ENCODE peak calls at places on chromosome 2, in six cellular contexts. O is IMR-90, B is neuronal stem cell, Y is mesendoderm, U is H1, W is mesenchymal stem cell. T is an unnamed sample.

GRCh38 chr2:20728114-20728758 is 61.3 kb downstream of the GDF7 start:
- DNase-seq in O (peak), W (peak), Y (peak), U (no peak), B (peak), T (no peak)

GRCh38 chr2:142869461-142870106 is 7.9 kb upstream of the KYNU start:
- DNase-seq in U (no peak), Y (no peak), B (no peak), W (no peak), O (no peak), T (no peak)

GRCh38 chr2:16972276-16972675 is 306.6 kb upstream of the CYRIA start:
- DNase-seq in B (no peak), W (no peak), U (no peak), O (no peak), Y (no peak), T (no peak)

GRCh38 chr2:199779589-199779988 is 71.4 kb downstream of the FTCDNL1 start:
- DNase-seq in O (no peak), U (no peak), Y (no peak), B (no peak), W (no peak), T (no peak)

GRCh38 chr2:139790807-139791206 is 1010.6 kb upstream of the NXPH2 start:
- DNase-seq in W (peak), O (no peak), Y (peak), B (no peak), U (no peak), T (no peak)

GRCh38 chr2:61478086-61478485 is 7.2 kb upstream of the USP34 start:
- DNase-seq in U (no peak), W (no peak), B (no peak), Y (no peak), O (no peak), T (no peak)

GRCh38 chr2:66840321-66841014 is 405.5 kb downstream of the MEIS1 start:
- DNase-seq in O (peak), W (no peak), U (no peak), B (no peak), Y (no peak), T (no peak)

GRCh38 chr2:233173115-233173514 is 78.4 kb upstream of the ATG16L1 start:
- DNase-seq in Y (no peak), W (no peak), B (no peak), U (no peak), O (no peak), T (no peak)

GRCh38 chr2:149313512-149313972 is 16.8 kb upstream of the LYPD6 start:
- DNase-seq in W (peak), Y (peak), U (no peak), O (peak), B (peak), T (peak)

GRCh38 chr2:1628893-1629292 is 115.4 kb downstream of the PXDN start:
- DNase-seq in Y (no peak), U (no peak), O (peak), B (no peak), W (peak), T (no peak)

GRCh38 chr2:144480257-144480656 is 39.7 kb downstream of the ZEB2 start:
- DNase-seq in Y (peak), U (no peak), W (peak), B (no peak), O (peak), T (no peak)

GRCh38 chr2:68302281-68302680 is 17.5 kb downstream of the CNRIP1 start:
- DNase-seq in Y (peak), U (no peak), O (peak), W (peak), B (no peak), T (no peak)

GRCh38 chr2:211085056-211085680 is 528.8 kb downstream of the CPS1 start:
- DNase-seq in U (no peak), Y (peak), O (peak), W (peak), B (peak), T (no peak)

GRCh38 chr2:84854835-84855234 is 26.0 kb downstream of the TRABD2A start:
- DNase-seq in W (no peak), B (no peak), O (no peak), Y (no peak), U (no peak), T (no peak)

GRCh38 chr2:217943379-217944321 is 59.1 kb downstream of the TNS1 start:
- DNase-seq in Y (peak), O (peak), U (no peak), B (peak), W (peak), T (peak)

GRCh38 chr2:42865884-42866861 is 73.8 kb upstream of the HAAO start:
- DNase-seq in Y (no peak), O (no peak), W (no peak), B (no peak), U (no peak), T (no peak)

GRCh38 chr2:55672630-55673029 is 21.0 kb downstream of the PNPT1 start:
- DNase-seq in O (no peak), U (no peak), Y (no peak), B (no peak), W (no peak), T (no peak)
- H2BK15ac ChIP-seq in O (no peak), U (no peak), Y (no peak), B (no peak), W (no peak), T (no peak)

DNA sequence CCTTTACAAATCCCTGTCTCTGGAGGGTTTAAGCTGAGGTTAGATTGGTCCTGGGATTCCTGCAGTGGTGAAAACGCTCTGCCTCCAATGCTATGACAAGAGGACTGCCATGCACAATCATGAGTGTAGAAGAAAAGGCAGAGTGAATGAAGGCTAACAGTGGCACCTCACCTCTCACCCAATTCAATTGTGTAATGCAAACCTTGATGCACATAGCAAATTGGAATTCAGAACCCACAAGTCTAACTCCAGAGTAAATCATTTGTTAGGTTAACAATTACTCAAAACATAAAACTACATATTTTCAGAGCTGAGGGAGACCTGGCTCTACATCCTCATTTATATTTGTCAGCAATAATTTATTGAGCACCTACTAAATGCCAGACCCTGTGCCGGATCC is 1.8 kb downstream of the TGFBRAP1 start:
- DNase-seq in W (peak), O (no peak), Y (no peak), B (no peak), U (no peak), T (no peak)
- H3K23ac ChIP-seq in W (no peak), O (no peak), Y (no peak), B (no peak), U (no peak), T (no peak)

GRCh38 chr2:47323009-47323821 is 79.7 kb upstream of the MSH2 start:
- DNase-seq in U (peak), B (peak), Y (peak), W (peak), O (peak), T (peak)

GRCh38 chr2:47321006-47321405 is 82.0 kb upstream of the MSH2 start:
- DNase-seq in Y (no peak), W (no peak), O (no peak), U (no peak), B (no peak), T (no peak)

GRCh38 chr2:47323822-47324171 is 79.2 kb upstream of the MSH2 start:
- DNase-seq in Y (no peak), W (no peak), B (no peak), O (no peak), U (no peak), T (no peak)

GRCh38 chr2:47321411-47322031 is 81.4 kb upstream of the MSH2 start:
- DNase-seq in O (peak), U (no peak), B (no peak), Y (no peak), W (peak), T (no peak)
- H3K18ac ChIP-seq in O (peak), U (no peak), B (no peak), Y (no peak), W (peak), T (no peak)

DNA sequence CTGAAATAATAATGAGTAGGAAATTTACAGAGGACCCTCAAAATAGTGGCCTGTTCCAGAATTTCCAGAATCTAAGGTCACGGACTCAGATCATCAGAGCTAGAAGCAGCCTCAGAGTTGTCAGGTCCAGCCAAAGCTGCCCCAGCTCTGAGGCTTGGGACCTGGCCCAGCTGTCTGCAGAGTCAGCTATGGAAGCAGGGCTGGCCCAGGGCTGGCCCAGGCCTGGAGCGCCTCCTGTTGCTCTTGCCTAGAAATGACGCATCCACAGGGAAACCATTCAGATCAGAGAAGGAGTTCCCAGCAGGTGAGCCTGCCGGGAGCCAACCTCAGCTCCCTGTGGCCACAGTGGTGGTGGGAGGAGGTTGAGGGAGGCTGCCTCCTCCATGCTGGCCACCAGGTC is 106.7 kb upstream of the ARL4C start:
- DNase-seq in B (no peak), O (no peak), Y (no peak), W (no peak), U (no peak), T (no peak)
- H2BK15ac ChIP-seq in B (no peak), O (no peak), Y (no peak), W (no peak), U (no peak), T (no peak)

T was measured in H9.